ENCODE peak calls at places on chromosomes 5 and 9, in eight cellular contexts. One of them, this sample, is unnamed.

GRCh38 chr9:115367780-115368179 is 249.8 kb upstream of the TNC start:
- DNase-seq in pulmonary artery endothelial cell: no peak
- DNase-seq in activated CD8-positive, alpha-beta T cell treated with anti-CD3 and anti-CD28 coated beads for 36 hours: no peak
- DNase-seq in activated naive CD8-positive, alpha-beta T cell treated with anti-CD3 and anti-CD28 coated beads for 36 hours: no peak
- DNase-seq in epithelial cell of esophagus: peak
- DNase-seq in skeletal muscle cell: no peak
- DNase-seq in KBM-7: no peak
- DNase-seq in activated T-cell treated with anti-CD3 and anti-CD28 coated beads, Interleukin-2, amount 50 U/mL, for 1 hour: no peak
- DNase-seq in this sample: no peak

GRCh38 chr9:3246231-3246630 is 279.6 kb downstream of the RFX3 start:
- DNase-seq in pulmonary artery endothelial cell: no peak
- DNase-seq in activated CD8-positive, alpha-beta T cell treated with anti-CD3 and anti-CD28 coated beads for 36 hours: no peak
- DNase-seq in activated naive CD8-positive, alpha-beta T cell treated with anti-CD3 and anti-CD28 coated beads for 36 hours: no peak
- DNase-seq in epithelial cell of esophagus: no peak
- DNase-seq in skeletal muscle cell: no peak
- DNase-seq in KBM-7: no peak
- DNase-seq in activated T-cell treated with anti-CD3 and anti-CD28 coated beads, Interleukin-2, amount 50 U/mL, for 1 hour: no peak
- DNase-seq in this sample: no peak

GRCh38 chr9:136545065-136545965 is 533 bp downstream of the NOTCH1 start:
- DNase-seq in pulmonary artery endothelial cell: no peak
- DNase-seq in activated CD8-positive, alpha-beta T cell treated with anti-CD3 and anti-CD28 coated beads for 36 hours: peak
- DNase-seq in activated naive CD8-positive, alpha-beta T cell treated with anti-CD3 and anti-CD28 coated beads for 36 hours: peak
- DNase-seq in epithelial cell of esophagus: no peak
- DNase-seq in skeletal muscle cell: no peak
- DNase-seq in KBM-7: no peak
- DNase-seq in activated T-cell treated with anti-CD3 and anti-CD28 coated beads, Interleukin-2, amount 50 U/mL, for 1 hour: peak
- DNase-seq in this sample: no peak

GRCh38 chr5:127650022-127650421 is 1.1 kb downstream of the CTXN3 start:
- DNase-seq in pulmonary artery endothelial cell: no peak
- DNase-seq in activated CD8-positive, alpha-beta T cell treated with anti-CD3 and anti-CD28 coated beads for 36 hours: no peak
- DNase-seq in activated naive CD8-positive, alpha-beta T cell treated with anti-CD3 and anti-CD28 coated beads for 36 hours: no peak
- DNase-seq in epithelial cell of esophagus: no peak
- DNase-seq in skeletal muscle cell: peak
- DNase-seq in KBM-7: no peak
- DNase-seq in activated T-cell treated with anti-CD3 and anti-CD28 coated beads, Interleukin-2, amount 50 U/mL, for 1 hour: no peak
- DNase-seq in this sample: no peak

GRCh38 chr5:78576376-78576775 is 72.2 kb downstream of the LHFPL2 start:
- DNase-seq in pulmonary artery endothelial cell: no peak
- DNase-seq in activated CD8-positive, alpha-beta T cell treated with anti-CD3 and anti-CD28 coated beads for 36 hours: no peak
- DNase-seq in activated naive CD8-positive, alpha-beta T cell treated with anti-CD3 and anti-CD28 coated beads for 36 hours: no peak
- DNase-seq in epithelial cell of esophagus: no peak
- DNase-seq in skeletal muscle cell: no peak
- DNase-seq in KBM-7: no peak
- DNase-seq in activated T-cell treated with anti-CD3 and anti-CD28 coated beads, Interleukin-2, amount 50 U/mL, for 1 hour: no peak
- DNase-seq in this sample: no peak

GRCh38 chr5:1763960-1764605 is 35.6 kb downstream of the MRPL36 start:
- DNase-seq in pulmonary artery endothelial cell: no peak
- DNase-seq in activated CD8-positive, alpha-beta T cell treated with anti-CD3 and anti-CD28 coated beads for 36 hours: no peak
- DNase-seq in activated naive CD8-positive, alpha-beta T cell treated with anti-CD3 and anti-CD28 coated beads for 36 hours: no peak
- DNase-seq in epithelial cell of esophagus: no peak
- DNase-seq in skeletal muscle cell: no peak
- DNase-seq in KBM-7: no peak
- DNase-seq in activated T-cell treated with anti-CD3 and anti-CD28 coated beads, Interleukin-2, amount 50 U/mL, for 1 hour: peak
- DNase-seq in this sample: no peak

GRCh38 chr5:83407931-83408330 is 63.6 kb upstream of the VCAN start:
- DNase-seq in pulmonary artery endothelial cell: no peak
- DNase-seq in activated CD8-positive, alpha-beta T cell treated with anti-CD3 and anti-CD28 coated beads for 36 hours: no peak
- DNase-seq in activated naive CD8-positive, alpha-beta T cell treated with anti-CD3 and anti-CD28 coated beads for 36 hours: no peak
- DNase-seq in epithelial cell of esophagus: no peak
- DNase-seq in skeletal muscle cell: no peak
- DNase-seq in KBM-7: no peak
- DNase-seq in activated T-cell treated with anti-CD3 and anti-CD28 coated beads, Interleukin-2, amount 50 U/mL, for 1 hour: no peak
- DNase-seq in this sample: no peak

GRCh38 chr5:3456121-3456681 is 139.4 kb upstream of the IRX1 start:
- DNase-seq in pulmonary artery endothelial cell: no peak
- DNase-seq in activated CD8-positive, alpha-beta T cell treated with anti-CD3 and anti-CD28 coated beads for 36 hours: no peak
- DNase-seq in activated naive CD8-positive, alpha-beta T cell treated with anti-CD3 and anti-CD28 coated beads for 36 hours: no peak
- DNase-seq in epithelial cell of esophagus: peak
- DNase-seq in skeletal muscle cell: no peak
- DNase-seq in KBM-7: no peak
- DNase-seq in activated T-cell treated with anti-CD3 and anti-CD28 coated beads, Interleukin-2, amount 50 U/mL, for 1 hour: no peak
- DNase-seq in this sample: no peak

GRCh38 chr9:117706421-117707150 is 2.4 kb downstream of the TLR4 start:
- DNase-seq in pulmonary artery endothelial cell: no peak
- DNase-seq in activated CD8-positive, alpha-beta T cell treated with anti-CD3 and anti-CD28 coated beads for 36 hours: no peak
- DNase-seq in activated naive CD8-positive, alpha-beta T cell treated with anti-CD3 and anti-CD28 coated beads for 36 hours: no peak
- DNase-seq in epithelial cell of esophagus: no peak
- DNase-seq in skeletal muscle cell: no peak
- DNase-seq in KBM-7: no peak
- DNase-seq in activated T-cell treated with anti-CD3 and anti-CD28 coated beads, Interleukin-2, amount 50 U/mL, for 1 hour: no peak
- DNase-seq in this sample: no peak

GRCh38 chr9:95137587-95138145 is 179.8 kb downstream of the FANCC start:
- DNase-seq in pulmonary artery endothelial cell: no peak
- DNase-seq in activated CD8-positive, alpha-beta T cell treated with anti-CD3 and anti-CD28 coated beads for 36 hours: no peak
- DNase-seq in activated naive CD8-positive, alpha-beta T cell treated with anti-CD3 and anti-CD28 coated beads for 36 hours: no peak
- DNase-seq in epithelial cell of esophagus: no peak
- DNase-seq in skeletal muscle cell: no peak
- DNase-seq in KBM-7: no peak
- DNase-seq in activated T-cell treated with anti-CD3 and anti-CD28 coated beads, Interleukin-2, amount 50 U/mL, for 1 hour: no peak
- DNase-seq in this sample: peak

This sample was measured in NCI-H2107.